ENCODE peak calls at places on chromosomes 1 and 21, in nine cellular contexts. One of them, this sample, is unnamed.

GRCh38 chr1:18527514-18527913 is 46.8 kb downstream of the KLHDC7A start:
- DNase-seq in cardiac muscle cell: no peak
- DNase-seq in fibroblast of lung: no peak
- DNase-seq in right cardiac atrium: no peak
- DNase-seq in testis: no peak
- DNase-seq in CD8-positive, alpha-beta memory T cell: no peak
- DNase-seq in left ventricle myocardium inferior: no peak
- DNase-seq in colonic mucosa: no peak
- DNase-seq in mammary epithelial cell: no peak
- DNase-seq in this sample: no peak

GRCh38 chr21:42455196-42455595 is 40.8 kb downstream of the RSPH1 start:
- DNase-seq in testis: no peak
- DNase-seq in CD8-positive, alpha-beta memory T cell: no peak
- DNase-seq in fibroblast of lung: no peak
- DNase-seq in right cardiac atrium: no peak
- DNase-seq in left ventricle myocardium inferior: no peak
- DNase-seq in colonic mucosa: no peak
- DNase-seq in cardiac muscle cell: no peak
- DNase-seq in mammary epithelial cell: peak; percentile 10
- DNase-seq in this sample: no peak

GRCh38 chr1:38312753-38313152 is 266.2 kb upstream of the POU3F1 start:
- DNase-seq in right cardiac atrium: no peak
- DNase-seq in colonic mucosa: no peak
- DNase-seq in left ventricle myocardium inferior: no peak
- DNase-seq in CD8-positive, alpha-beta memory T cell: no peak
- DNase-seq in cardiac muscle cell: no peak
- DNase-seq in testis: no peak
- DNase-seq in fibroblast of lung: no peak
- DNase-seq in mammary epithelial cell: no peak
- DNase-seq in this sample: no peak

GRCh38 chr1:179706339-179706941 is 36.7 kb upstream of the FAM163A start:
- DNase-seq in left ventricle myocardium inferior: peak; percentile 34
- DNase-seq in mammary epithelial cell: peak; percentile 32
- DNase-seq in cardiac muscle cell: peak; percentile 60
- DNase-seq in right cardiac atrium: peak; percentile 46
- DNase-seq in colonic mucosa: peak; percentile 58
- DNase-seq in testis: peak; percentile 52
- DNase-seq in CD8-positive, alpha-beta memory T cell: peak; percentile 25
- DNase-seq in fibroblast of lung: peak; percentile 74
- DNase-seq in this sample: peak; percentile 31

GRCh38 chr21:26788783-26789182 is 56.4 kb downstream of the ADAMTS1 start:
- DNase-seq in fibroblast of lung: peak; percentile 95
- DNase-seq in colonic mucosa: peak; percentile 25
- DNase-seq in CD8-positive, alpha-beta memory T cell: no peak
- DNase-seq in right cardiac atrium: peak; percentile 85
- DNase-seq in testis: peak; percentile 68
- DNase-seq in mammary epithelial cell: no peak
- DNase-seq in cardiac muscle cell: no peak
- DNase-seq in left ventricle myocardium inferior: peak; percentile 51
- DNase-seq in this sample: no peak

GRCh38 chr1:55894521-55894920 is 679.4 kb upstream of the USP24 start:
- DNase-seq in colonic mucosa: no peak
- DNase-seq in left ventricle myocardium inferior: no peak
- DNase-seq in right cardiac atrium: no peak
- DNase-seq in fibroblast of lung: peak; percentile 31
- DNase-seq in CD8-positive, alpha-beta memory T cell: no peak
- DNase-seq in cardiac muscle cell: no peak
- DNase-seq in testis: no peak
- DNase-seq in mammary epithelial cell: no peak
- DNase-seq in this sample: no peak

GRCh38 chr1:81801032-81801833 is 499 bp downstream of the ADGRL2 start:
- DNase-seq in left ventricle myocardium inferior: peak; percentile 80
- DNase-seq in mammary epithelial cell: peak; percentile 91
- DNase-seq in CD8-positive, alpha-beta memory T cell: no peak
- DNase-seq in testis: peak; percentile 89
- DNase-seq in colonic mucosa: peak; percentile 81
- DNase-seq in cardiac muscle cell: peak; percentile 89
- DNase-seq in fibroblast of lung: peak; percentile 97
- DNase-seq in right cardiac atrium: peak; percentile 87
- DNase-seq in this sample: peak; percentile 72

GRCh38 chr1:228166170-228166936 is 749 bp downstream of the IBA57 start:
- DNase-seq in left ventricle myocardium inferior: peak; percentile 65
- DNase-seq in colonic mucosa: peak; percentile 78
- DNase-seq in cardiac muscle cell: peak; percentile 60
- DNase-seq in CD8-positive, alpha-beta memory T cell: peak; percentile 67
- DNase-seq in testis: peak; percentile 78
- DNase-seq in mammary epithelial cell: peak; percentile 66
- DNase-seq in right cardiac atrium: peak; percentile 85
- DNase-seq in fibroblast of lung: peak; percentile 54
- DNase-seq in this sample: no peak

GRCh38 chr1:231636157-231636556 is 9.6 kb downstream of the DISC1 start:
- DNase-seq in colonic mucosa: no peak
- DNase-seq in left ventricle myocardium inferior: no peak
- DNase-seq in mammary epithelial cell: no peak
- DNase-seq in fibroblast of lung: peak; percentile 57
- DNase-seq in CD8-positive, alpha-beta memory T cell: no peak
- DNase-seq in right cardiac atrium: no peak
- DNase-seq in cardiac muscle cell: no peak
- DNase-seq in testis: no peak
- DNase-seq in this sample: no peak

GRCh38 chr1:158013840-158014520 is 20.5 kb downstream of the KIRREL1 start:
- DNase-seq in fibroblast of lung: peak; percentile 63
- DNase-seq in right cardiac atrium: no peak
- DNase-seq in testis: no peak
- DNase-seq in mammary epithelial cell: no peak
- DNase-seq in CD8-positive, alpha-beta memory T cell: no peak
- DNase-seq in cardiac muscle cell: no peak
- DNase-seq in colonic mucosa: no peak
- DNase-seq in left ventricle myocardium inferior: no peak
- DNase-seq in this sample: no peak

GRCh38 chr1:87135313-87135712 is 193.4 kb upstream of the LMO4 start:
- DNase-seq in cardiac muscle cell: no peak
- DNase-seq in CD8-positive, alpha-beta memory T cell: no peak
- DNase-seq in mammary epithelial cell: no peak
- DNase-seq in testis: no peak
- DNase-seq in right cardiac atrium: no peak
- DNase-seq in fibroblast of lung: no peak
- DNase-seq in left ventricle myocardium inferior: no peak
- DNase-seq in colonic mucosa: no peak
- DNase-seq in this sample: no peak

GRCh38 chr1:15951341-15952153 is 24.4 kb downstream of the ZBTB17 start:
- DNase-seq in cardiac muscle cell: no peak
- DNase-seq in right cardiac atrium: peak; percentile 75
- DNase-seq in testis: no peak
- DNase-seq in left ventricle myocardium inferior: no peak
- DNase-seq in fibroblast of lung: no peak
- DNase-seq in colonic mucosa: no peak
- DNase-seq in CD8-positive, alpha-beta memory T cell: peak; percentile 39
- DNase-seq in mammary epithelial cell: no peak
- DNase-seq in this sample: no peak
- H3K4me1 ChIP-seq in cardiac muscle cell: peaks cover 66% of the 10 kb centered on the region
- H3K4me1 ChIP-seq in right cardiac atrium: peaks cover 36% of the 10 kb centered on the region
- H3K4me1 ChIP-seq in testis: peaks cover 65% of the 10 kb centered on the region
- H3K4me1 ChIP-seq in left ventricle myocardium inferior: peaks cover 81% of the 10 kb centered on the region
- H3K4me1 ChIP-seq in fibroblast of lung: peaks cover 63% of the 10 kb centered on the region
- H3K4me1 ChIP-seq in colonic mucosa: peaks cover 7% of the 10 kb centered on the region
- H3K4me1 ChIP-seq in CD8-positive, alpha-beta memory T cell: peaks cover 59% of the 10 kb centered on the region
- H3K4me1 ChIP-seq in mammary epithelial cell: peaks cover 75% of the 10 kb centered on the region
- H3K4me1 ChIP-seq in this sample: peaks cover 12% of the 10 kb centered on the region

GRCh38 chr1:64112281-64112680 is 91.1 kb upstream of the UBE2U start:
- DNase-seq in cardiac muscle cell: no peak
- DNase-seq in testis: no peak
- DNase-seq in colonic mucosa: no peak
- DNase-seq in mammary epithelial cell: peak; percentile 98
- DNase-seq in right cardiac atrium: no peak
- DNase-seq in CD8-positive, alpha-beta memory T cell: no peak
- DNase-seq in left ventricle myocardium inferior: no peak
- DNase-seq in fibroblast of lung: peak; percentile 78
- DNase-seq in this sample: no peak

GRCh38 chr1:64110924-64111777 is 92.3 kb upstream of the UBE2U start:
- DNase-seq in cardiac muscle cell: no peak
- DNase-seq in colonic mucosa: no peak
- DNase-seq in fibroblast of lung: no peak
- DNase-seq in mammary epithelial cell: peak; percentile 50
- DNase-seq in left ventricle myocardium inferior: no peak
- DNase-seq in testis: no peak
- DNase-seq in right cardiac atrium: no peak
- DNase-seq in CD8-positive, alpha-beta memory T cell: no peak
- DNase-seq in this sample: no peak

GRCh38 chr1:64107587-64107986 is 95.8 kb upstream of the UBE2U start:
- DNase-seq in testis: no peak
- DNase-seq in colonic mucosa: no peak
- DNase-seq in cardiac muscle cell: no peak
- DNase-seq in fibroblast of lung: no peak
- DNase-seq in left ventricle myocardium inferior: no peak
- DNase-seq in mammary epithelial cell: no peak
- DNase-seq in right cardiac atrium: no peak
- DNase-seq in CD8-positive, alpha-beta memory T cell: no peak
- DNase-seq in this sample: no peak

GRCh38 chr1:64114012-64114525 is 89.4 kb upstream of the UBE2U start:
- DNase-seq in CD8-positive, alpha-beta memory T cell: no peak
- DNase-seq in right cardiac atrium: no peak
- DNase-seq in mammary epithelial cell: peak; percentile 40
- DNase-seq in fibroblast of lung: no peak
- DNase-seq in testis: no peak
- DNase-seq in colonic mucosa: no peak
- DNase-seq in left ventricle myocardium inferior: no peak
- DNase-seq in cardiac muscle cell: no peak
- DNase-seq in this sample: no peak

GRCh38 chr1:64111787-64112186 is 91.6 kb upstream of the UBE2U start:
- DNase-seq in fibroblast of lung: no peak
- DNase-seq in left ventricle myocardium inferior: no peak
- DNase-seq in cardiac muscle cell: no peak
- DNase-seq in mammary epithelial cell: peak; percentile 87
- DNase-seq in colonic mucosa: no peak
- DNase-seq in CD8-positive, alpha-beta memory T cell: no peak
- DNase-seq in testis: no peak
- DNase-seq in right cardiac atrium: no peak
- DNase-seq in this sample: no peak
- H3K27me3 ChIP-seq in fibroblast of lung: no peaks in the 10 kb centered on the region
- H3K27me3 ChIP-seq in left ventricle myocardium inferior: no peaks in the 10 kb centered on the region
- H3K27me3 ChIP-seq in cardiac muscle cell: no peaks in the 10 kb centered on the region
- H3K27me3 ChIP-seq in mammary epithelial cell: no peaks in the 10 kb centered on the region
- H3K27me3 ChIP-seq in colonic mucosa: no peaks in the 10 kb centered on the region
- H3K27me3 ChIP-seq in CD8-positive, alpha-beta memory T cell: no peaks in the 10 kb centered on the region
- H3K27me3 ChIP-seq in testis: no peaks in the 10 kb centered on the region
- H3K27me3 ChIP-seq in right cardiac atrium: no peaks in the 10 kb centered on the region
- H3K27me3 ChIP-seq in this sample: no peaks in the 10 kb centered on the region

GRCh38 chr1:27011058-27011764 is 1.4 kb downstream of the TENT5B start:
- DNase-seq in right cardiac atrium: peak; percentile 67
- DNase-seq in mammary epithelial cell: peak; percentile 91
- DNase-seq in testis: no peak
- DNase-seq in colonic mucosa: no peak
- DNase-seq in cardiac muscle cell: peak; percentile 48
- DNase-seq in CD8-positive, alpha-beta memory T cell: no peak
- DNase-seq in left ventricle myocardium inferior: no peak
- DNase-seq in fibroblast of lung: peak; percentile 66
- DNase-seq in this sample: peak; percentile 83

GRCh38 chr1:27007909-27008582 is 4.6 kb downstream of the TENT5B start:
- DNase-seq in CD8-positive, alpha-beta memory T cell: no peak
- DNase-seq in right cardiac atrium: peak; percentile 55
- DNase-seq in cardiac muscle cell: no peak
- DNase-seq in mammary epithelial cell: peak; percentile 78
- DNase-seq in fibroblast of lung: no peak
- DNase-seq in testis: no peak
- DNase-seq in colonic mucosa: peak; percentile 78
- DNase-seq in left ventricle myocardium inferior: no peak
- DNase-seq in this sample: no peak

GRCh38 chr1:27011976-27012563 is 580 bp downstream of the TENT5B start:
- DNase-seq in mammary epithelial cell: no peak
- DNase-seq in left ventricle myocardium inferior: no peak
- DNase-seq in fibroblast of lung: no peak
- DNase-seq in right cardiac atrium: peak; percentile 36
- DNase-seq in CD8-positive, alpha-beta memory T cell: no peak
- DNase-seq in colonic mucosa: no peak
- DNase-seq in testis: no peak
- DNase-seq in cardiac muscle cell: no peak
- DNase-seq in this sample: no peak

GRCh38 chr1:27010226-27010994 is 2.2 kb downstream of the TENT5B start:
- DNase-seq in testis: no peak
- DNase-seq in mammary epithelial cell: no peak
- DNase-seq in right cardiac atrium: no peak
- DNase-seq in colonic mucosa: no peak
- DNase-seq in cardiac muscle cell: no peak
- DNase-seq in CD8-positive, alpha-beta memory T cell: no peak
- DNase-seq in fibroblast of lung: no peak
- DNase-seq in left ventricle myocardium inferior: no peak
- DNase-seq in this sample: no peak

GRCh38 chr1:27009601-27010197 is 3.0 kb downstream of the TENT5B start:
- DNase-seq in fibroblast of lung: no peak
- DNase-seq in CD8-positive, alpha-beta memory T cell: no peak
- DNase-seq in right cardiac atrium: peak; percentile 65
- DNase-seq in mammary epithelial cell: peak; percentile 94
- DNase-seq in testis: no peak
- DNase-seq in cardiac muscle cell: no peak
- DNase-seq in left ventricle myocardium inferior: peak; percentile 53
- DNase-seq in colonic mucosa: peak; percentile 72
- DNase-seq in this sample: no peak
- H3K4me1 ChIP-seq in fibroblast of lung: peaks cover 8% of the 10 kb centered on the region
- H3K4me1 ChIP-seq in CD8-positive, alpha-beta memory T cell: no peaks in the 10 kb centered on the region
- H3K4me1 ChIP-seq in right cardiac atrium: peaks cover 8% of the 10 kb centered on the region
- H3K4me1 ChIP-seq in mammary epithelial cell: peaks cover 72% of the 10 kb centered on the region
- H3K4me1 ChIP-seq in testis: peaks cover 6% of the 10 kb centered on the region
- H3K4me1 ChIP-seq in cardiac muscle cell: peaks cover 13% of the 10 kb centered on the region
- H3K4me1 ChIP-seq in left ventricle myocardium inferior: peaks cover 74% of the 10 kb centered on the region
- H3K4me1 ChIP-seq in colonic mucosa: peaks cover 4% of the 10 kb centered on the region
- H3K4me1 ChIP-seq in this sample: peaks cover 32% of the 10 kb centered on the region

DNA sequence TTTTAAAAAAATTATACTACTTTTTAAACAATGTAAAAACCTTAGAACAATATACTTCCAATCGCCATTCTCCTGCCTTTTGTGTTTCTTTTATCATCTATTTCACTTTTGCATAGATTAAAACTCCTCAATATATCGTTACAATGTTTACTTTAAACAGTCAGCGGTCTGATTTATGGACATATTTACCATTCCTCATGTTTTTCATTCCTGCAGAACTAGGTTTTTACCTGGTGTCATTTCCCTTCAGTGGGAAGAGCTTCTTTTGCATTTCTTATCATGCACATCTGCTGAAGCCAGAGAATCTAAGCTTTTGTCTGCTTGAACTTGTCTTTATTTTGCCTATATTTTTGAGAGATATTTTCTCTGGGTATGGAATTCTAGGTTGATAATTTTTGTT is 277.4 kb upstream of the PLXNA2 start:
- DNase-seq in testis: no peak
- DNase-seq in mammary epithelial cell: no peak
- DNase-seq in CD8-positive, alpha-beta memory T cell: no peak
- DNase-seq in left ventricle myocardium inferior: no peak
- DNase-seq in right cardiac atrium: no peak
- DNase-seq in fibroblast of lung: no peak
- DNase-seq in colonic mucosa: no peak
- DNase-seq in cardiac muscle cell: no peak
- DNase-seq in this sample: no peak
- H3K27me3 ChIP-seq in testis: no peaks in the 10 kb centered on the region
- H3K27me3 ChIP-seq in mammary epithelial cell: no peaks in the 10 kb centered on the region
- H3K27me3 ChIP-seq in CD8-positive, alpha-beta memory T cell: no peaks in the 10 kb centered on the region
- H3K27me3 ChIP-seq in left ventricle myocardium inferior: no peaks in the 10 kb centered on the region
- H3K27me3 ChIP-seq in right cardiac atrium: no peaks in the 10 kb centered on the region
- H3K27me3 ChIP-seq in fibroblast of lung: no peaks in the 10 kb centered on the region
- H3K27me3 ChIP-seq in colonic mucosa: no peaks in the 10 kb centered on the region
- H3K27me3 ChIP-seq in cardiac muscle cell: no peaks in the 10 kb centered on the region
- H3K27me3 ChIP-seq in this sample: no peaks in the 10 kb centered on the region